ENCODE peak calls at places on chromosome 4, in four cellular contexts. U is AG04450, A is PC-3, M is brain microvascular endothelial cell. X is an unnamed sample.

GRCh38 chr4:56240554-56241190 is 146.6 kb downstream of the AASDH start:
- DNase-seq in U (no peak), A (no peak), M (no peak), X (no peak)

GRCh38 chr4:139666735-139667266 is 1.2 kb downstream of the MGST2 start:
- DNase-seq in U (no peak), A (peak; percentile 73), M (peak; percentile 76), X (no peak)

GRCh38 chr4:56995525-56995924 is 16.8 kb downstream of the POLR2B start:
- DNase-seq in U (peak; percentile 87), A (no peak), M (peak; percentile 76), X (peak; percentile 18)

GRCh38 chr4:10079951-10080873 is 36.4 kb downstream of the WDR1 start:
- DNase-seq in U (no peak), A (no peak), M (no peak), X (no peak)

GRCh38 chr4:105025263-105026017 is 121.2 kb upstream of the TET2 start:
- DNase-seq in U (no peak), A (no peak), M (no peak), X (no peak)

GRCh38 chr4:114780205-114780604 is 181.6 kb downstream of the UGT8 start:
- DNase-seq in U (no peak), A (peak; percentile 36), M (peak; percentile 47), X (no peak)

GRCh38 chr4:145716200-145716599 is 36.3 kb downstream of the C4orf51 start:
- DNase-seq in U (peak; percentile 6), A (peak; percentile 11), M (no peak), X (no peak)

GRCh38 chr4:37891221-37892159 is 606 bp downstream of the TBC1D1 start:
- DNase-seq in U (no peak), A (no peak), M (no peak), X (no peak)

GRCh38 chr4:125244848-125245450 is 69.8 kb upstream of the FAT4 start:
- DNase-seq in U (no peak), A (peak; percentile 46), M (no peak), X (no peak)

GRCh38 chr4:130714006-130714405 is 1618.1 kb downstream of the C4orf33 start:
- DNase-seq in U (no peak), A (no peak), M (no peak), X (no peak)

GRCh38 chr4:8099981-8100464 is 58.6 kb downstream of the ABLIM2 start:
- DNase-seq in U (no peak), A (no peak), M (no peak), X (no peak)

GRCh38 chr4:142402156-142402555 is 443.9 kb downstream of the INPP4B start:
- DNase-seq in U (no peak), A (no peak), M (no peak), X (no peak)

DNA sequence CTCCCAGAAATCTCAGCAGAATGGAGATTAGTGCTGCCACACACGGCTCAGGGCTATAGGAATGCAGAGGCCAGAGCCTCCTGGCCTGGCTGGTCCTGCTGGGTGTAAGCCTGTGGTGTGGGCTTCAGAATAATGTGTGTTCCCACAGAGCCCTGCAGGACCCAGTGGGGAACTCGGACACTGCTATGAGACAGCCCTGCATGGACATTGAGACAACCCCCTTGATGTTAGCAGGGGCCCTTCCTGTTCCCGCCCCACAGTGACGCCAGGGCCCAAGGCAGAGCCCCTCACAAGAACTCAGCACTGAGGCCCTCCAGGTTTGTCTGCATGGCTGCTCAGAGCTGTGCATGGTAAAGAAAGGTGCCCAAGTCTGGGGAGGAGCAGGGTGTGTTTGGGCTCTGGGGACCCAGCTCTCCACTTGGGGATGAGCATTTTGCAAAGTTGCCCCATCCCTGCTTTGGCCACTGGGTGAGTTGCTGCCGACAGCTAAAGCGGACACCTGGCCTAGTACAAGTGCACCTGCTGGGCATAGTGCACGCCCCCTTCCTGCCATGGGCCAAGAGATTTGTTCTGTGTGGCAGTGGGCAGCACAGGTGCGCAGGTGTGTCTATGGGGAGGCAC is 1.9 kb upstream of the MXD4 start:
- DNase-seq in U (no peak), A (no peak), M (no peak), X (no peak)
- H3K27ac ChIP-seq in U (no peak overlapping the region), A (no peak overlapping the region), M (no peak overlapping the region), X (no peak overlapping the region)

GRCh38 chr4:24417206-24417605 is 167.1 kb downstream of the DHX15 start:
- DNase-seq in U (no peak), A (no peak), M (no peak), X (no peak)

GRCh38 chr4:24416293-24416692 is 168.1 kb downstream of the DHX15 start:
- DNase-seq in U (no peak), A (no peak), M (no peak), X (no peak)

GRCh38 chr4:24408640-24409039 is 175.7 kb downstream of the DHX15 start:
- DNase-seq in U (no peak), A (no peak), M (no peak), X (no peak)

GRCh38 chr4:24411299-24411698 is 173.1 kb downstream of the DHX15 start:
- DNase-seq in U (no peak), A (no peak), M (no peak), X (no peak)

DNA sequence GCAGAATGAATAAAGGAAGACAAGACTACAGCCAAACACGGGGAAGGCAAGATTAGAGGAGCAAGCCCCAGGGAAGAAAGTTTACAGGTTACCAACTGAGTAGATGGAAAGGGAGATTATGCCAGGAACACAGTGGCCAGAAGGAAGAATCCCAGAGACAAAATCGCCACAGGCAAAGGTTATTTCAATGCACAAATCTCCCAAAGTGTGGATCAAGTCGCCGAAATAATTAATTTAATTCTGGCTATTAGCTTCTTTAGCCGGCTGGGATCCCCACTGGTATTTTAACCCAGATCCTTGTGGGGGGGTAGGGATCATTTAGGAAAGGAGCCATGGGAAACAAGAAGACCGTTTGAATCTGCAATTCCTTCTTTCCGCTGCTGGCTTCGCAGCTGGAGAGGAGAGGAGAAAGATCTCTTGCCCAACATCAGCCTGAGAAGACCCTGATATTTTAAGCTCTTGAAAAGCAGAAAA is 171.0 kb downstream of the DHX15 start:
- DNase-seq in U (no peak), A (no peak), M (no peak), X (no peak)
- H3K27ac ChIP-seq in U (no peak overlapping the region), A (no peak overlapping the region), M (no peak overlapping the region), X (no peak overlapping the region)

GRCh38 chr4:2823671-2824328 is 19.8 kb upstream of the ADD1 start:
- DNase-seq in U (no peak), A (no peak), M (no peak), X (no peak)
- H3K27ac ChIP-seq in U (no peak overlapping the region), A (no peak overlapping the region), M (no peak overlapping the region), X (no peak overlapping the region)

GRCh38 chr4:170110290-170110672 is 20.5 kb upstream of the AADAT start:
- DNase-seq in U (no peak), A (no peak), M (no peak), X (no peak)
- H3K27ac ChIP-seq in U (no peak overlapping the region), A (no peak overlapping the region), M (no peak overlapping the region), X (no peak overlapping the region)

DNA sequence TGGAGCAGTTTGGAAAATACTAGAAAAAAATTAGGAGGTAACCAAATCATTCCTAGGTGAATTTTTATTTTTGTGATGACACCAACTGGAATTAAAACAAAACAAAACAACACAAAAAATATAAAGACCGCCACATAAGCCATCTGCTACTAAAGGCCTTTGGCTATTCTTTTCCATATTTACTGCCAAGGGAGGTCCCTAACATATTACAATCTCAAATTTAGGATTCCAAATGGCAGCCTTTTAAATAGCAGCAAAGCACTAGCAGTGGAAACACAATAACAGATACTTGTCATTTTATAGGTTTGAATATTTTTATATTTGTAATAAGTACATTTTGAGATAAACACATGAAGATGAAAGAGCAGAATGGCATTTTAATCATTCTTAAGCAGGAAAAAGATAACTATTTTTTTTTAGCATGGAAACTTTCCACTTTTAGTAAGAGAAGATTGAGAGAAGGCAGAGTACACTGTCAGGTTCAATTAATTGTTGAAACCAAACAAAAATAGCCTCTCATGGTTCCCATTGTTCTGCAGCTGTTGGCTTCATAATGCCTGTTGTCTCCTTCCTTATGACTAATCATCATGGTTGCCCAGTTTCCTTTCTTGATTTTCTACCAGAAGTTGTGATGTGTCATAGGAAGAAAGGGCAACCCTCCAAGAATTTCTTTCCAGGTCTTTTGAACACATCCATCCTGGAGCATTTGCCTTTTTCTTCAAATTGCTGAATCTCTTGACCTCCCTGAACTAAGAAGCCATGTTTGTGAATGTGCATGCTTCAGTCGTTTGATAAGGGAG is 219.0 kb upstream of the EMCN start:
- DNase-seq in U (no peak), A (peak; percentile 88), M (peak; percentile 53), X (peak; percentile 75)
- H3K27ac ChIP-seq in U (no peak overlapping the region), A (peak overlapping the region; percentile 75), M (no peak overlapping the region), X (peak overlapping the region; percentile 76)

GRCh38 chr4:168736831-168737230 is 240.0 kb downstream of the PALLD start:
- DNase-seq in U (no peak), A (no peak), M (no peak), X (no peak)

GRCh38 chr4:168737441-168738176 is 240.8 kb downstream of the PALLD start:
- DNase-seq in U (peak; percentile 32), A (no peak), M (no peak), X (no peak)

GRCh38 chr4:168732714-168733113 is 235.9 kb downstream of the PALLD start:
- DNase-seq in U (no peak), A (no peak), M (no peak), X (no peak)

GRCh38 chr4:168735735-168736134 is 238.9 kb downstream of the PALLD start:
- DNase-seq in U (no peak), A (no peak), M (no peak), X (no peak)

GRCh38 chr4:168734703-168735688 is 238.1 kb downstream of the PALLD start:
- DNase-seq in U (no peak), A (no peak), M (no peak), X (no peak)
- H3K27ac ChIP-seq in U (no peak overlapping the region), A (no peak overlapping the region), M (no peak overlapping the region), X (no peak overlapping the region)

GRCh38 chr4:121817006-121817405 is 6.7 kb downstream of the CCNA2 start:
- DNase-seq in U (no peak), A (no peak), M (no peak), X (no peak)
- H3K27ac ChIP-seq in U (no peak overlapping the region), A (no peak overlapping the region), M (no peak overlapping the region), X (no peak overlapping the region)

GRCh38 chr4:52704676-52705075 is 45.6 kb upstream of the USP46 start:
- DNase-seq in U (no peak), A (no peak), M (no peak), X (no peak)

GRCh38 chr4:52704133-52704532 is 45.0 kb upstream of the USP46 start:
- DNase-seq in U (no peak), A (no peak), M (no peak), X (no peak)

DNA sequence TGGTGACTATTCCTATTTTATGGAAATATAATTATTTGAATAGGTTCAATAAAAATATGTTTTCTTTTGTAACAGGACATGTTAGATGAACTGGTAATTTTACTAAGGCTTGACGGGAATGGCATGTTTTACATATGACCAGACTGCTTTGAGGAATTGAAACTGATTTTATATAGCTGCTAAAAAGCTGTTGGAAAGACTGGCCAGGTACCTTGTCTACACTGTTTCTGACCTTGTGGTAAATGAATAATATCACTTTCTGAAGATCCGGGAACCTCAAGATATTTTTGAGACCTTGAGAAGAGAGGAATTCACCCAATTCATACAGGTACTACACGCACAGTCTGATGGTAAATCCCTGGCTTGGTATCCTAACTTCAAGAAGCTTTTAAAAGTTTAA is 42.1 kb upstream of the USP46 start:
- DNase-seq in U (no peak), A (no peak), M (no peak), X (no peak)
- H3K27ac ChIP-seq in U (no peak overlapping the region), A (no peak overlapping the region), M (no peak overlapping the region), X (no peak overlapping the region)